ENCODE peak calls at places on chromosomes 6 and 20, in seven cellular contexts. W is uterus, L is kidney, I is ovary, D is OCI-LY7, H is fibroblast of the aortic adventitia, Z is endodermal cell. J is an unnamed sample.
A peak's percentile ranks its signal among the peaks of the same experiment; 100 is the strongest.

GRCh38 chr6:129593233-129593564 is 116.8 kb downstream of the ARHGAP18 start:
- DNase-seq in I (no peak), D (no peak), W (no peak), L (no peak), Z (no peak), H (peak; percentile 66), J (no peak)

GRCh38 chr6:104887350-104887749 is 27.6 kb upstream of the HACE1 start:
- DNase-seq in L (no peak), H (peak; percentile 38), Z (peak; percentile 56), I (no peak), D (peak; percentile 30), W (no peak), J (no peak)

GRCh38 chr6:38184780-38185080 is 365.2 kb downstream of the ZFAND3 start:
- DNase-seq in I (no peak), D (no peak), H (no peak), L (peak; percentile 45), W (no peak), Z (peak; percentile 37), J (no peak)

GRCh38 chr20:38873050-38873581 is 53.1 kb upstream of the FAM83D start:
- DNase-seq in W (no peak), D (peak; percentile 73), Z (no peak), L (no peak), H (no peak), I (no peak), J (peak; percentile 77)

GRCh38 chr20:17654649-17655285 is 27.3 kb downstream of the RRBP1 start:
- DNase-seq in W (peak; percentile 68), H (peak; percentile 79), D (no peak), Z (peak; percentile 93), L (no peak), I (no peak), J (peak; percentile 15)

GRCh38 chr6:11214911-11215310 is 17.6 kb downstream of the NEDD9 start:
- DNase-seq in H (no peak), I (no peak), Z (no peak), W (no peak), D (no peak), L (no peak), J (no peak)

GRCh38 chr6:83511901-83512681 is at the start of gene PRSS35:
- DNase-seq in L (peak; percentile 81), W (peak; percentile 17), I (peak; percentile 74), Z (peak; percentile 95), D (no peak), H (peak; percentile 40), J (peak; percentile 59)

GRCh38 chr6:79544939-79545450 is 7.8 kb upstream of the LCA5 start:
- DNase-seq in I (peak; percentile 74), D (peak; percentile 39), W (peak; percentile 74), H (peak; percentile 97), L (peak; percentile 81), Z (peak; percentile 93), J (peak; percentile 94)

GRCh38 chr6:84641076-84641475 is 123.3 kb downstream of the TBX18 start:
- DNase-seq in D (no peak), H (peak; percentile 76), L (no peak), I (no peak), Z (no peak), W (no peak), J (no peak)

GRCh38 chr6:69796081-69796626 is 656 bp downstream of the LMBRD1 start:
- DNase-seq in Z (peak; percentile 85), L (no peak), I (no peak), H (peak; percentile 35), W (no peak), D (peak; percentile 69), J (peak; percentile 45)

GRCh38 chr6:109241199-109241598 is 141.1 kb downstream of the CD164 start:
- DNase-seq in I (no peak), W (no peak), L (no peak), H (peak; percentile 45), Z (no peak), D (no peak), J (no peak)

GRCh38 chr6:13278184-13278583 is 50.2 kb downstream of the TBC1D7 start:
- DNase-seq in D (peak; percentile 70), I (no peak), H (no peak), Z (peak; percentile 88), L (no peak), W (no peak), J (no peak)

GRCh38 chr6:56842602-56843475 is 112.1 kb upstream of the BEND6 start:
- DNase-seq in L (peak; percentile 79), H (peak; percentile 70), D (no peak), I (peak; percentile 60), Z (peak; percentile 86), W (peak; percentile 30), J (peak; percentile 55)

GRCh38 chr20:17768267-17768666 is 68.5 kb downstream of the BANF2 start:
- DNase-seq in W (no peak), Z (no peak), I (no peak), D (no peak), L (no peak), H (no peak), J (no peak)

GRCh38 chr6:4130357-4130987 is 4.9 kb downstream of the ECI2 start:
- DNase-seq in I (no peak), D (no peak), W (no peak), Z (no peak), H (no peak), L (no peak), J (no peak)
- H3K4me3 ChIP-seq in I (no peak overlapping the region), D (no peak overlapping the region), W (no peak overlapping the region), Z (peak overlapping the region; percentile 2), H (no peak overlapping the region), L (no peak overlapping the region), J (no peak overlapping the region)

GRCh38 chr6:44576132-44576601 is 188.7 kb downstream of the CDC5L start:
- DNase-seq in W (no peak), H (peak; percentile 91), I (no peak), Z (peak; percentile 4), L (no peak), D (no peak), J (no peak)

GRCh38 chr6:44582930-44583329 is 195.4 kb downstream of the CDC5L start:
- DNase-seq in D (no peak), W (no peak), Z (no peak), L (no peak), H (no peak), I (no peak), J (no peak)

GRCh38 chr6:44575644-44576043 is 188.1 kb downstream of the CDC5L start:
- DNase-seq in D (no peak), H (peak; percentile 66), I (no peak), L (no peak), W (no peak), Z (no peak), J (no peak)

GRCh38 chr6:44580901-44581300 is 193.4 kb downstream of the CDC5L start:
- DNase-seq in H (peak; percentile 92), W (no peak), Z (no peak), I (no peak), D (no peak), L (no peak), J (no peak)
- H3K4me3 ChIP-seq in H (no peak overlapping the region), W (no peak overlapping the region), Z (no peak overlapping the region), I (no peak overlapping the region), D (no peak overlapping the region), L (no peak overlapping the region), J (no peak overlapping the region)

DNA sequence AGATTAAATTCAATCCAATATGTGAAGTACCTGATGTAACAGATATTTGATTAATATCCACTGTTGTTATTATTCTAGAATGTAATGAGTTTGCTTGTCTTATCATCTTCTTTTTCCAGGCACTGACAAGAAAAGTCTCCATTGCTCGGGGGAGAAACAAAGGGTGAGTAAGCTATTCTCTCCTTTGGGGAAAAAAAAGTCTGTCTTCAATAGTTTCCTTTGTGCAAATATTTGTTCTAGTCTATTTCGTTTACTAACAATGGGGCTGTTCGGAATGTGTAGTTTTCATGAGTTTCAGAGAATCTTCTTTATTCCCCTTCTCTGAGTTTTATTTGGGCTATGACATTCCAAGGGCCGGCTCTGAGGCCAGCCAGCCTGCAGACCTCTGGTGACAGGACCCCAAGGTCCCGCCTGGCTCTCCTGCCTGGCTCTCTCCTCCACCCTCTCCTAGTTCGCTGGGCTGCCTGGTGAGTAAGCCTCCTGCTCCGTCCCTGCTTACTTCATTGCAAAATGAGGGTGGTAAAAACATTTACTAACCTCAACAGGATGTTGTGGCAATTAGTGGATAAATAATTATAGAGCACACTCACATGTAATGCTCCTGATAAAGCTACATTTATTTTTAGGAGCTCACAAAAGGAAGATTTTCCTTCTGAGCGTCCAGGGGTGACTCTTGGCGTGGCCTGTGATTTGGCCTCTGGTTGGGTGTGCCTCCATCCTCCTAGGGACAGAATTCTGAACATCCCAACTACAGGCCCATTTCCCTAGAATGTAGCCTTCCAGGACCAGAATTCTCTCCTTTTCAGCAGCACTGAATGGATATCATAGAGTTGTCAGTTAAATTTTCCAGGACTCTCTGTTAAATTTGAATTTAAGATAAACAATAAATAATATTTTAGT is 43.1 kb upstream of the SNX9 start:
- DNase-seq in Z (no peak), I (no peak), W (no peak), D (no peak), L (no peak), H (peak; percentile 16), J (no peak)
- H3K4me3 ChIP-seq in Z (no peak overlapping the region), I (no peak overlapping the region), W (no peak overlapping the region), D (no peak overlapping the region), L (no peak overlapping the region), H (no peak overlapping the region), J (no peak overlapping the region)

GRCh38 chr20:58112017-58112781 is 116.3 kb downstream of the ANKRD60 start:
- DNase-seq in H (peak; percentile 37), W (no peak), I (no peak), D (peak; percentile 4), L (no peak), Z (no peak), J (peak; percentile 92)
- H3K4me3 ChIP-seq in H (no peak overlapping the region), W (no peak overlapping the region), I (no peak overlapping the region), D (no peak overlapping the region), L (no peak overlapping the region), Z (no peak overlapping the region), J (no peak overlapping the region)

GRCh38 chr6:93829009-93829408 is 409.6 kb upstream of the EPHA7 start:
- DNase-seq in D (no peak), L (no peak), H (no peak), W (no peak), Z (no peak), I (no peak), J (no peak)
- H3K4me3 ChIP-seq in D (no peak overlapping the region), L (no peak overlapping the region), H (no peak overlapping the region), W (no peak overlapping the region), Z (peak overlapping the region; percentile 28), I (no peak overlapping the region), J (no peak overlapping the region)

GRCh38 chr20:58841539-58842264 is 9.0 kb downstream of the GNAS-AS1 start:
- DNase-seq in H (no peak), D (no peak), Z (peak; percentile 64), I (no peak), L (no peak), W (no peak), J (no peak)

GRCh38 chr20:58840816-58841538 is 9.7 kb downstream of the GNAS-AS1 start:
- DNase-seq in I (no peak), H (no peak), L (no peak), D (no peak), W (no peak), Z (no peak), J (no peak)

GRCh38 chr20:58843128-58843556 is 7.6 kb downstream of the GNAS-AS1 start:
- DNase-seq in W (no peak), H (no peak), L (no peak), D (no peak), I (no peak), Z (peak; percentile 75), J (no peak)

GRCh38 chr20:58839991-58840747 is 10.5 kb downstream of the GNAS-AS1 start:
- DNase-seq in W (no peak), H (no peak), Z (peak; percentile 66), L (peak; percentile 67), I (no peak), D (no peak), J (peak; percentile 82)

GRCh38 chr20:58842276-58842675 is 8.4 kb downstream of the GNAS-AS1 start:
- DNase-seq in H (no peak), Z (no peak), D (no peak), I (no peak), L (no peak), W (no peak), J (no peak)
- H3K4me3 ChIP-seq in H (no peak overlapping the region), Z (peak overlapping the region; percentile 9), D (no peak overlapping the region), I (no peak overlapping the region), L (no peak overlapping the region), W (no peak overlapping the region), J (no peak overlapping the region)